ENCODE peak calls at places on chromosomes 4 and X, in eight cellular contexts. P, V, Q, O, M, L, U and J are unnamed samples.

GRCh38 chr4:153022233-153022632 is 86.1 kb downstream of the FHDC1 start:
- DNase-seq in L (no peak), U (no peak), Q (no peak), O (no peak), V (no peak), M (no peak), P (no peak), J (peak)

GRCh38 chrX:117871796-117872195 is 244.8 kb downstream of the KLHL13 start:
- DNase-seq in P (no peak), U (no peak), V (no peak), L (no peak), M (no peak), Q (no peak), O (no peak), J (no peak)

GRCh38 chr4:132330994-132331393 is 818.1 kb upstream of the PCDH10 start:
- DNase-seq in L (no peak), O (no peak), M (no peak), Q (no peak), P (no peak), V (no peak), U (no peak), J (no peak)

GRCh38 chr4:125062079-125062478 is 252.7 kb upstream of the FAT4 start:
- DNase-seq in V (no peak), Q (no peak), U (no peak), L (no peak), O (no peak), M (no peak), P (no peak), J (no peak)

GRCh38 chr4:36168127-36168898 is 76.0 kb downstream of the ARAP2 start:
- DNase-seq in V (no peak), U (no peak), P (no peak), O (peak), Q (no peak), M (no peak), L (no peak), J (no peak)

GRCh38 chr4:8079916-8080753 is 78.5 kb downstream of the ABLIM2 start:
- DNase-seq in P (no peak), Q (no peak), U (peak), L (no peak), O (no peak), M (no peak), V (no peak), J (no peak)

GRCh38 chr4:80538276-80538926 is 202.9 kb downstream of the CFAP299 start:
- DNase-seq in V (no peak), M (no peak), Q (no peak), P (no peak), L (no peak), O (peak), U (no peak), J (no peak)

GRCh38 chrX:68307767-68308166 is 125.5 kb downstream of the OPHN1 start:
- DNase-seq in L (no peak), U (no peak), V (no peak), M (no peak), O (peak), P (no peak), Q (no peak), J (no peak)

GRCh38 chr4:3402409-3403103 is 39.2 kb upstream of the HGFAC start:
- DNase-seq in M (no peak), L (no peak), U (no peak), P (no peak), O (peak), V (no peak), Q (no peak), J (no peak)

GRCh38 chr4:95984081-95984480 is 144.2 kb downstream of the PDHA2 start:
- DNase-seq in O (no peak), U (no peak), M (no peak), V (no peak), Q (no peak), P (no peak), L (no peak), J (no peak)

GRCh38 chr4:72525938-72526337 is 43.1 kb downstream of the ADAMTS3 start:
- DNase-seq in M (no peak), L (no peak), U (peak), O (peak), P (no peak), V (no peak), Q (no peak), J (no peak)

GRCh38 chrX:41796577-41796976 is 72.6 kb downstream of the GPR82 start:
- DNase-seq in U (no peak), Q (no peak), P (no peak), L (no peak), V (no peak), O (no peak), M (no peak), J (no peak)

GRCh38 chr4:128350449-128351045 is 62.9 kb upstream of the PGRMC2 start:
- DNase-seq in L (no peak), P (no peak), V (no peak), O (no peak), Q (no peak), U (no peak), M (no peak), J (no peak)

GRCh38 chr4:99679204-99679603 is 21.6 kb upstream of the C4orf54 start:
- DNase-seq in L (no peak), V (no peak), M (no peak), U (peak), O (peak), Q (no peak), P (no peak), J (peak)

GRCh38 chrX:101958139-101958538 is 26.3 kb upstream of the ZMAT1 start:
- DNase-seq in L (no peak), V (no peak), Q (no peak), U (no peak), P (no peak), M (no peak), O (peak), J (no peak)

GRCh38 chr4:89363786-89364185 is 56.2 kb upstream of the GPRIN3 start:
- DNase-seq in Q (no peak), O (no peak), U (no peak), P (no peak), L (no peak), M (no peak), V (no peak), J (no peak)

GRCh38 chrX:126799059-126799458 is 20.5 kb upstream of the PRR32 start:
- DNase-seq in V (no peak), O (no peak), M (no peak), L (no peak), P (no peak), Q (no peak), U (no peak), J (no peak)

GRCh38 chr4:109873791-109874514 is 26.0 kb downstream of the LRIT3 start:
- DNase-seq in V (no peak), O (peak), Q (no peak), M (no peak), L (no peak), P (no peak), U (no peak), J (no peak)

GRCh38 chrX:149570668-149571067 is 16.6 kb downstream of the MAGEA9B start:
- DNase-seq in U (no peak), M (no peak), L (no peak), P (no peak), O (peak), Q (no peak), V (no peak), J (no peak)

GRCh38 chr4:102610007-102610406 is 108.8 kb downstream of the NFKB1 start:
- DNase-seq in O (peak), M (no peak), Q (no peak), L (no peak), V (no peak), U (no peak), P (no peak), J (no peak)

GRCh38 chr4:37803348-37803973 is 23.0 kb upstream of the PGM2 start:
- DNase-seq in U (no peak), L (peak), P (no peak), Q (no peak), O (peak), M (no peak), V (no peak), J (no peak)

GRCh38 chr4:170423137-170423536 is 333.4 kb upstream of the AADAT start:
- DNase-seq in V (no peak), P (no peak), U (no peak), O (no peak), L (no peak), Q (no peak), M (no peak), J (no peak)